ENCODE peak calls at places on chromosomes 13 and 19, in eight cellular contexts. A is epithelial cell of esophagus; E is CD4-positive, alpha-beta T cell; T is nephron progenitor cell; H is BJ; K is right atrium auricular region; F is foreskin fibroblast; D is neural crest cell. B is an unnamed sample.

GRCh38 chr13:67950594-67950993 is 720.5 kb upstream of the PCDH9 start:
- DNase-seq in T (no peak), D (no peak), A (no peak), F (no peak), E (no peak), K (no peak), H (no peak), B (no peak)

GRCh38 chr13:38686635-38687245 is at the start of gene FREM2:
- DNase-seq in F (no peak), A (peak), K (no peak), E (no peak), H (no peak), D (peak), T (peak), B (peak)

GRCh38 chr13:22357132-22357531 is 686.3 kb downstream of the FGF9 start:
- DNase-seq in H (peak), A (no peak), F (no peak), T (no peak), E (no peak), D (no peak), K (no peak), B (no peak)

GRCh38 chr19:54415208-54415900 is at the start of gene TTYH1:
- DNase-seq in F (no peak), E (no peak), A (no peak), D (peak), T (peak), K (no peak), H (no peak), B (peak)

GRCh38 chr13:113620036-113620435 is 35.5 kb downstream of the TFDP1 start:
- DNase-seq in E (no peak), K (no peak), A (no peak), F (no peak), D (no peak), T (no peak), H (no peak), B (no peak)

GRCh38 chr13:40993119-40993518 is 26.0 kb downstream of the ELF1 start:
- DNase-seq in H (no peak), D (no peak), K (no peak), A (no peak), F (no peak), T (no peak), E (no peak), B (no peak)

GRCh38 chr19:55368106-55368505 is 2.2 kb downstream of the IL11 start:
- DNase-seq in H (no peak), E (no peak), D (no peak), A (no peak), K (no peak), F (no peak), T (no peak), B (no peak)

GRCh38 chr13:43203781-43204180 is 180.4 kb downstream of the DNAJC15 start:
- DNase-seq in T (no peak), H (no peak), A (no peak), F (no peak), E (no peak), D (no peak), K (no peak), B (no peak)

GRCh38 chr19:33864311-33864850 is 67.7 kb downstream of the KCTD15 start:
- DNase-seq in A (peak), F (no peak), K (no peak), D (no peak), H (no peak), T (no peak), E (no peak), B (no peak)

GRCh38 chr13:114015111-114015551 is 41.3 kb upstream of the C13orf46 start:
- DNase-seq in K (no peak), D (no peak), T (no peak), E (no peak), F (no peak), H (no peak), A (no peak), B (no peak)

GRCh38 chr19:42693760-42694350 is 46.4 kb downstream of the PSG3 start:
- DNase-seq in T (no peak), K (no peak), A (peak), E (no peak), F (peak), D (no peak), H (no peak), B (no peak)

GRCh38 chr13:80037505-80037888 is 303.4 kb downstream of the SPRY2 start:
- DNase-seq in E (no peak), T (no peak), D (no peak), K (no peak), A (peak), F (peak), H (peak), B (no peak)

GRCh38 chr13:106318941-106319411 is 216.5 kb downstream of the EFNB2 start:
- DNase-seq in H (peak), F (peak), A (peak), K (no peak), D (no peak), E (no peak), T (no peak), B (no peak)

GRCh38 chr19:32708457-32708856 is 11.1 kb upstream of the TDRD12 start:
- DNase-seq in T (no peak), D (no peak), F (no peak), K (no peak), A (peak), H (no peak), E (peak), B (no peak)

GRCh38 chr13:93730780-93731179 is 504.2 kb downstream of the GPC6 start:
- DNase-seq in F (no peak), D (no peak), E (no peak), K (no peak), T (no peak), A (no peak), H (no peak), B (no peak)

GRCh38 chr19:39080431-39080830 is 3.7 kb upstream of the ACP7 start:
- DNase-seq in K (no peak), T (no peak), F (no peak), E (no peak), D (no peak), H (no peak), A (peak), B (no peak)

GRCh38 chr19:44611812-44612295 is 1.5 kb upstream of the IGSF23 start:
- DNase-seq in H (no peak), F (no peak), E (no peak), A (no peak), K (no peak), D (no peak), T (no peak), B (no peak)

GRCh38 chr13:44004881-44005280 is 125.2 kb downstream of the LACC1 start:
- DNase-seq in E (no peak), D (no peak), A (peak), F (peak), H (no peak), T (no peak), K (no peak), B (no peak)

GRCh38 chr13:25860862-25861261 is 191.0 kb downstream of the SHISA2 start:
- DNase-seq in A (peak), K (no peak), F (no peak), H (no peak), D (no peak), T (no peak), E (no peak), B (no peak)

GRCh38 chr19:40523322-40524047 is 53.2 kb upstream of the SHKBP1 start:
- DNase-seq in H (no peak), D (peak), E (no peak), A (peak), T (peak), K (no peak), F (peak), B (no peak)

GRCh38 chr13:35598790-35599369 is 122.4 kb upstream of the MAB21L1 start:
- DNase-seq in D (no peak), K (no peak), A (no peak), E (no peak), T (no peak), F (no peak), H (no peak), B (no peak)

GRCh38 chr19:42285546-42285945 is 16.4 kb upstream of the PRR19 start:
- DNase-seq in H (no peak), E (no peak), A (no peak), K (no peak), D (no peak), F (no peak), T (no peak), B (no peak)

GRCh38 chr13:40161008-40161694 is 505.3 kb downstream of the FOXO1 start:
- DNase-seq in K (no peak), H (no peak), D (no peak), T (no peak), F (no peak), A (no peak), E (no peak), B (no peak)

GRCh38 chr13:26508885-26509284 is 48.6 kb upstream of the WASF3 start:
- DNase-seq in E (no peak), D (no peak), F (peak), K (peak), A (peak), T (no peak), H (peak), B (no peak)

GRCh38 chr13:113089693-113090414 is 15.7 kb upstream of the F7 start:
- DNase-seq in T (peak), A (no peak), H (no peak), D (no peak), K (no peak), E (no peak), F (no peak), B (no peak)

GRCh38 chr19:23817519-23817918 is 58.8 kb upstream of the ZNF681 start:
- DNase-seq in E (peak), A (peak), T (no peak), D (no peak), H (no peak), F (peak), K (no peak), B (peak)

GRCh38 chr13:40653558-40654318 is 12.7 kb downstream of the FOXO1 start:
- DNase-seq in T (no peak), A (peak), K (no peak), F (no peak), E (no peak), D (no peak), H (no peak), B (no peak)

GRCh38 chr19:10116085-10116865 is 3.4 kb downstream of the EIF3G start:
- DNase-seq in K (no peak), F (no peak), D (no peak), A (no peak), T (no peak), H (no peak), E (no peak), B (peak)

GRCh38 chr19:17706750-17707181 is 12.5 kb upstream of the MAP1S start:
- DNase-seq in K (no peak), T (peak), D (peak), E (no peak), H (no peak), F (peak), A (peak), B (no peak)

GRCh38 chr13:39970177-39970846 is 314.9 kb downstream of the COG6 start:
- DNase-seq in K (no peak), F (no peak), A (no peak), T (no peak), D (no peak), H (no peak), E (no peak), B (no peak)

GRCh38 chr19:48354332-48354992 is 9.3 kb downstream of the TMEM143 start:
- DNase-seq in E (no peak), H (no peak), T (no peak), K (no peak), A (no peak), D (peak), F (no peak), B (no peak)

GRCh38 chr13:27970382-27971235 is 1.5 kb upstream of the CDX2 start:
- DNase-seq in F (no peak), D (no peak), T (peak), K (no peak), H (no peak), A (no peak), E (no peak), B (no peak)

GRCh38 chr13:107301724-107302374 is 733.9 kb upstream of the ARGLU1 start:
- DNase-seq in E (no peak), K (no peak), H (no peak), A (no peak), T (no peak), D (no peak), F (no peak), B (no peak)

GRCh38 chr19:4878491-4878968 is 11.1 kb upstream of the PLIN3 start:
- DNase-seq in E (no peak), F (no peak), K (no peak), T (peak), H (no peak), D (no peak), A (no peak), B (no peak)

GRCh38 chr13:39918837-39919236 is 263.4 kb downstream of the COG6 start:
- DNase-seq in T (no peak), K (no peak), D (no peak), F (no peak), H (no peak), A (peak), E (no peak), B (no peak)

GRCh38 chr13:35855531-35856019 is 275.6 kb downstream of the DCLK1 start:
- DNase-seq in E (no peak), H (no peak), K (no peak), F (no peak), T (peak), D (no peak), A (peak), B (no peak)

GRCh38 chr13:41028051-41028450 is 8.9 kb upstream of the ELF1 start:
- DNase-seq in D (no peak), E (no peak), H (no peak), T (no peak), F (no peak), K (no peak), A (peak), B (no peak)

GRCh38 chr19:58354478-58355030 is 1.3 kb upstream of the A1BG start:
- DNase-seq in T (no peak), F (no peak), A (no peak), E (no peak), H (no peak), K (no peak), D (no peak), B (no peak)

DNA sequence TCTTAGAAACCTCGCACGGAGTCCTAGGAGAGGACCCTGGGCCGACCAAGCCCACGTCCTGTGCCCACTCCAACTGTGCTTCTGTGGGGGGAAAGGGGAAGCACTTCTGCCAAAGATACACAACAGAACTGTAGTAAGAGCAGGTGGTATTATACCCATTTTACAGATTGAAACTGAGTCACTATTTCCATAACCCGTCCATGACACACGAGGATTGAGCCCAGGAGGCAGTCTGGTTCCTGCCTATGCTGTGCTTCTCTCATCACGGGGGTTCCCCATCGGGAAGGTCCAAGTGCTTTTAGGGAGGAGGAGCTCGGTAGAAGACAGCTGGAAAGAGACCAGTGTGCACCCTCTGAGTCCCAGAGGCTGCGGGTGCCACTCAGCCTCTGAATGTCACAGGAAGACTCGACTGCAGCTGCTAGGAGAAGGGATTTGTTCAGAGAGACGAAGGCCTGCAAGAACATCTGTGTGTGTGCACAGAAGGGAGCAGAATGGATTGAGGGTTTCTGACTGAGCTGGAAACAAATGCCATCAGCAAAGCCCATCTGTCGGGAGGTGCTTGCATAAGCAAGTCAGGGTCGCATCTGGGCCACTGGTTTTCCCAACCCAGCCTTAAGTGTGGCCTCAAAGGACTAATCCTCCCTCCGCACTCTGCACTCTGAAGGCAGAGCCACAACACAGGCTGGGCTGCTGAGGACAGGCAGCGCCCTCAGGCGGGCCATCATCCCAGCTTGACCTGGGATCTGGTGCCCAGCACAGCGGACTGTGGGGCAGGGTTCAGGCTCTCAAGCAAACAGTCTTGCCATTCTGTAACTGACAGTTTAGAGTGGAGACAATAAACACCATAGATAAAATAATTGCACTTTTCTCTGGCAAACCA is 150.0 kb downstream of the DPF1 start:
- DNase-seq in H (no peak), E (no peak), D (peak), F (peak), T (peak), A (no peak), K (no peak), B (peak)
- TF ChIP-seq CTCF in H (peak), E (no peak), D (peak), F (peak), T (no peak), A (no peak), K (no peak), B (peak)

DNA sequence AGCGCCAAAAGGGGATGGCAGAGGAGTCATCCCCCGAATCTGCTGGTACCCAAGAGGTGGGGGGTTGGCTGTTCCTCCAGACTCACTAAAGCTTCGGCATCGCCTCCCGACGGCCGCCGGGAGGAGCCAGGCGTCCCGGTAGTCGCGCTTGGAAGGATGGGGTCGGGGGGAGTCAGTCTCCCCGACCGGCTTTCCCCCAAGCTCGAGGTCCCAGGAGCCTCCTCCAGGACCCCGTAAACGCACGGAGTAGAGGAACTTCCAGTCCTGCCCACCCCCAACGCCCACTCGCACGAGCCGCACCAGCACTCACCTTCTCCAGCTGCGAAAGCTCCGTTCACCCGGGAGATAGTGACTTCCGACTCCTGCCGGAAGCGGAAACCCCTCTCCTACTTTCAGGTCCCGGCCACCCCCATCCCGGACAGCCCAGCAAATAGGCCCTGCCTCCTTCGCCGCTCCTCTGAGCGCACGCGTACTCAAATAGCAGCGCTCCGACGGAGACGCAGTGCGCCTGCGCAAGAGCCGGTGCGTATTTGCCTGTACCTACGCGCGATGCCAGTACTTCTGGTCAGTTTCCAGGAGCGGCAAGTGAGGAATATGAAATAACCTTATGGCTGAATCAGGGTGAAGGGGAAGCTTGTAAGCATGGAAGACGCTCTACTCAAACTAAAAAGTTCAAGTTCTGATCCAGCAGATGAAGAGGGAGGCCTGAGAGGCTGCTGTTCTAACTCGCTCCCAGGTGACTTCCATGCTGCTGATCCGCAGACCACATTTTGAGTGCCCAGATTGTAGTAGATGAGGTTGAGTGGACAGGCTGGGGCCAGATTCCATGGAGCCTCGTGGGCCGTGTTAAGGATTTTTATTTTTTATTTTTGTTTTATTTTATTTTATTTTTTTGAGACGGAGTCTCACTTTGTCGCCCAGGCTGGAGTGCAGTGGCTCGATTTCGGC is at the start of gene ELOF1:
- DNase-seq in A (peak), K (peak), E (peak), T (peak), H (peak), F (peak), D (peak), B (peak)
- TF ChIP-seq CTCF in A (peak), K (no peak), E (no peak), T (no peak), H (peak), F (peak), D (no peak), B (no peak)

DNA sequence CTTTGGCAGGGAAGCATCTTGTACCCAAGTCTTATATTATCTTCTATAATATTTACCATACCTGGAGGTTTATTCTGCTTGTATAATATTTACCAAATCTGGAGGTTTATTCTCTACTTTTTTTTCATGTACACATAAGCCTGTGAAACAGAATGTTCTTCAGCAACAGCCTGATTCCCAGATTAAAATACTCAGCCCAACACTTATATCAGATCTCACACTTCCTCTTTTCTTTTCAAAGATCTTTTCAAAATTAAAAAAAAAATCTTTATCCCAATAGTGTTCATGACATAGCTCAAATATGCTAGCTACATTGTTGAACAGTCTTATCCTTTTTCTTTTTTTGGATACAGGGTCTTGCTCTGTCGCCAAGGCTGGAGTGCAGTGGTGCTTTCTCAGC is 300.7 kb downstream of the LMO7 start:
- DNase-seq in D (no peak), T (no peak), K (no peak), F (no peak), H (no peak), E (no peak), A (no peak), B (no peak)
- TF ChIP-seq CTCF in D (no peak), T (no peak), K (no peak), F (no peak), H (no peak), E (no peak), A (no peak), B (no peak)

GRCh38 chr19:20165971-20166592 is 932 bp upstream of the ZNF486 start:
- DNase-seq in A (no peak), K (no peak), H (no peak), T (no peak), E (no peak), F (no peak), D (no peak), B (no peak)

GRCh38 chr19:20167020-20167644 is at the start of gene ZNF486:
- DNase-seq in D (peak), F (peak), H (peak), K (peak), T (peak), A (peak), E (peak), B (peak)

GRCh38 chr19:20171285-20171684 is 4.3 kb downstream of the ZNF486 start:
- DNase-seq in A (peak), F (no peak), D (no peak), H (no peak), T (no peak), K (no peak), E (no peak), B (no peak)
- TF ChIP-seq CTCF in A (no peak), F (no peak), D (no peak), H (no peak), T (no peak), K (no peak), E (no peak), B (no peak)